ENCODE peak calls at places on chromosomes 4 and X, in six cellular contexts. Y is BJ, A is ovary, Z is HL-60, V is bronchial epithelial cell, C is GM23338. J is an unnamed sample.

GRCh38 chr4:665381-665750 is 8.7 kb downstream of the ATP5ME start:
- DNase-seq in C (no peak), Y (no peak), A (peak; percentile 15), V (no peak), Z (no peak), J (no peak)

GRCh38 chrX:153726286-153727107 is 1.8 kb downstream of the ABCD1 start:
- DNase-seq in Y (no peak), A (peak; percentile 70), Z (peak; percentile 63), C (peak; percentile 80), V (no peak), J (no peak)

GRCh38 chr4:129240816-129241215 is 144.9 kb downstream of the C4orf33 start:
- DNase-seq in C (no peak), V (no peak), Z (no peak), A (no peak), Y (no peak), J (no peak)

GRCh38 chr4:156100651-156101050 is 147.0 kb upstream of the CTSO start:
- DNase-seq in Y (no peak), V (no peak), C (no peak), Z (no peak), A (no peak), J (no peak)

GRCh38 chr4:71498002-71498401 is 159.2 kb downstream of the SLC4A4 start:
- DNase-seq in A (no peak), C (no peak), Z (no peak), V (peak; percentile 23), Y (peak; percentile 37), J (peak; percentile 91)

GRCh38 chr4:7571001-7571400 is 136.3 kb upstream of the PSAPL1 start:
- DNase-seq in A (no peak), Z (no peak), Y (no peak), V (no peak), C (no peak), J (no peak)

GRCh38 chr4:185717018-185717726 is 94.8 kb downstream of the SORBS2 start:
- DNase-seq in C (no peak), A (no peak), Z (no peak), V (no peak), Y (no peak), J (no peak)

GRCh38 chr4:4332529-4332928 is 42.5 kb downstream of the ZBTB49 start:
- DNase-seq in C (no peak), Y (no peak), A (no peak), Z (no peak), V (no peak), J (no peak)

GRCh38 chrX:101097546-101098453 is at the start of gene CENPI:
- DNase-seq in Y (peak; percentile 60), C (peak; percentile 93), A (peak; percentile 89), V (peak; percentile 80), Z (peak; percentile 81), J (peak; percentile 73)

GRCh38 chrX:72139538-72139937 is 7.8 kb upstream of the RTL5 start:
- DNase-seq in C (no peak), Y (no peak), V (no peak), A (no peak), Z (no peak), J (no peak)

GRCh38 chrX:3699841-3700381 is 13.5 kb downstream of the PRKX start:
- DNase-seq in A (no peak), V (no peak), Z (no peak), C (no peak), Y (no peak), J (no peak)

GRCh38 chrX:20231598-20231997 is 35.1 kb downstream of the RPS6KA3 start:
- DNase-seq in V (no peak), Z (no peak), C (no peak), Y (no peak), A (no peak), J (no peak)

GRCh38 chrX:5458300-5458699 is 770.4 kb downstream of the NLGN4X start:
- DNase-seq in C (peak; percentile 29), A (no peak), Z (no peak), Y (no peak), V (no peak), J (no peak)

GRCh38 chr4:90137545-90137944 is 10.4 kb downstream of the CCSER1 start:
- DNase-seq in A (no peak), V (peak; percentile 63), Y (no peak), Z (no peak), C (peak; percentile 39), J (peak; percentile 18)

GRCh38 chrX:87571965-87572364 is 54.4 kb downstream of the KLHL4 start:
- DNase-seq in C (no peak), V (no peak), A (no peak), Y (no peak), Z (no peak), J (no peak)

GRCh38 chr4:110620352-110621327 is 2.2 kb downstream of the PITX2 start:
- DNase-seq in Y (no peak), V (no peak), Z (no peak), A (no peak), C (peak; percentile 88), J (no peak)

GRCh38 chr4:43343298-43343697 is 450.8 kb downstream of the GRXCR1 start:
- DNase-seq in Y (no peak), C (no peak), A (no peak), Z (no peak), V (no peak), J (no peak)

GRCh38 chr4:68869274-68869773 is 53.5 kb downstream of the UGT2B10 start:
- DNase-seq in V (no peak), Y (no peak), A (no peak), Z (no peak), C (no peak), J (no peak)

GRCh38 chr4:68872442-68873217 is 56.8 kb downstream of the UGT2B10 start:
- DNase-seq in Z (no peak), C (peak; percentile 21), A (no peak), Y (no peak), V (peak; percentile 19), J (no peak)

GRCh38 chr4:68874507-68874906 is 58.7 kb downstream of the UGT2B10 start:
- DNase-seq in C (no peak), Z (no peak), Y (no peak), A (no peak), V (peak; percentile 38), J (no peak)

GRCh38 chr4:68873218-68873502 is 57.4 kb downstream of the UGT2B10 start:
- DNase-seq in Z (no peak), Y (no peak), A (no peak), V (no peak), C (no peak), J (no peak)

DNA sequence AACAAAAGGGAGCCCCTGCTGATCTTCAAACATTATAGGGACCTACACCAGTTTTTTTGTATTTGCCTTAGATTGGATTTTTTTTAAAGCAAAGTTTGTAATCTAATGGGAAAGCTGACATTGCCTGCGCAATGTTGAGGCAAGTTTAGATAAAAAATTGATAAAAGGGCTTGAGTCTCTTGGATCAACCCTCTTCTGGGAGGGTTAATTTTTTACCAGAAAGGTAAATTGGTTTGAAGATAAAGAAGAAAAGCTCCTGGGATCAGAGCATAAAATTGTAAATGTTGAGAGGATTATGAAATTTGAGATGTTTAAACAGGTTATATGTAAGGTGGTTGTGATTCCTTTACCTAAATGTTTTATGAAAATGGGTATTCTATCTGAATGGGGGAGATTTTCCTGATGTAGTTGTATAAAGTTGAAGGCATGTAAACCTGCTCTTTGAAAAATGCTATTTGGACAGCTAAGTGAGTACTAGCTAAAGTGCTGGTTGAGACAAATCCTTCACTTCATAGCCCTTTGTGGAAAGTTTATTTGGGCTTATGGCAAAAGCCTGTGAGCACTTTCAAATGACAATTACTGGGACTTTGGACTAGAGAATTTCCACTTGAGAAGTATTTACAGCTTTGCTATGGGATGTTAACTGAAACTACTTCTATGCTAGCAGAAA is 56.1 kb downstream of the UGT2B10 start:
- DNase-seq in Y (no peak), C (no peak), Z (no peak), A (no peak), V (no peak), J (no peak)
- TF ChIP-seq CTCF in Y (no peak), C (no peak), Z (no peak), A (no peak), V (no peak), J (no peak)

DNA sequence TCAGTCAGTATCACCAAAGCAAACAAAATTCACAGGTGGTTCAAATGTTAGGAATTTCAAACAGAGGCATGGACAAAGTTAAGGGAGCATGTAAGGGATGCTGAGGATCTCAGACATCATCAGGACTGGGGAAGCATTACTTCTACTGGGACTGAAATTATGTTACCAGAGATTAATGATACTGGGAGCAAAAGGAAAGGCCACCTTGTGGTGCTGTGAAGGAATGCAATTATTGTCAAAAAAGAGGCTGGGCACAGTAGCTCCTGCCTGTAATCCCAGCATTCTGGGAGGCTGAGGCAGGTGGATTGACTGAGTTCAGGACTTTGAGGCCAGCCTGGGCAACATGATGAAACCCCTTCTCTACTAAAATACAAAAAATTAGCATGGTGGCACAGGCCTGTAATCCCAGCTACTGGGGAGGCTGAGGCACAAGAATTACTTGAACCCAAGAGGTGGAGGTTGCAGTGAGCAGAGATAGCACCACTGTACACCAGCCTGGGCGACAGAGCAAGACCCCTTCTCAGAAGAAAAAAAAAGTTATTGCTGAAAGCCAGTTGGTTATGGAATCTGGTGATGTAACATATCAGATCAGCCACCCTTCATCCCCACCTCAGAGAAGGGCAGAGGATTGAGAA is 954.3 kb downstream of the PCDH7 start:
- DNase-seq in C (peak; percentile 68), A (no peak), Z (no peak), Y (no peak), V (peak; percentile 43), J (no peak)
- TF ChIP-seq CTCF in C (peak; percentile 60), A (no peak), Z (no peak), Y (peak; percentile 13), V (peak; percentile 64), J (peak; percentile 61)

GRCh38 chr4:180913750-180914149 is 1329.5 kb upstream of the TENM3 start:
- DNase-seq in Y (peak; percentile 82), Z (no peak), V (peak; percentile 29), A (no peak), C (no peak), J (no peak)

DNA sequence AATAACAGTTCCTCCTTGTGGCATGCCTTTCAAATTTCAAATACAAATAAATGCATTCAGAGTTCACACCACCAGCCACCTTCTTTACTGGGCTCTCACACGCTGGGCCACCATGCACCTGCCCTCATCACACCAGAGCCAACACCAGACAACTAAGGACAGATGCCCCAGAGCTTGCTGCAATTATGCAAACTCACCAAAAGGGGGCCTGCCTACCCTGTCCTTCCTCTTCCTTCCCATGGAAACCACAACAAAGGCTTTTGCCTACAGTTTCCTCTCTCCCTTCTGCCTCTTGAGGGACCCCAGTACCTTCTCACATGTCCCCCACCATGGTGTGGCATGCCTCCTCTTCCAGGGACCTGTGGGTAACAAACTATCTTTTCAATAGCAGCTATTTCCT is 1333.9 kb upstream of the TENM3 start:
- DNase-seq in C (peak; percentile 83), V (no peak), A (no peak), Z (no peak), Y (no peak), J (no peak)
- TF ChIP-seq CTCF in C (peak; percentile 66), V (peak; percentile 31), A (no peak), Z (no peak), Y (peak; percentile 42), J (no peak)

GRCh38 chr4:81738891-81739290 is 267.2 kb upstream of the RASGEF1B start:
- DNase-seq in Y (no peak), V (no peak), A (no peak), C (no peak), Z (no peak), J (no peak)

GRCh38 chr4:81737865-81738559 is 266.3 kb upstream of the RASGEF1B start:
- DNase-seq in Z (no peak), V (no peak), A (no peak), Y (no peak), C (no peak), J (no peak)

GRCh38 chr4:81740492-81740891 is 268.8 kb upstream of the RASGEF1B start:
- DNase-seq in Z (no peak), V (no peak), A (no peak), C (no peak), Y (no peak), J (no peak)

GRCh38 chr4:81732980-81733379 is 261.3 kb upstream of the RASGEF1B start:
- DNase-seq in Z (no peak), A (no peak), V (no peak), C (no peak), Y (no peak), J (no peak)

GRCh38 chr4:81736324-81736723 is 264.6 kb upstream of the RASGEF1B start:
- DNase-seq in Y (no peak), C (no peak), V (no peak), A (no peak), Z (no peak), J (no peak)
- TF ChIP-seq CTCF in Y (no peak), C (no peak), V (peak; percentile 5), A (no peak), Z (no peak), J (no peak)